ENCODE peak calls at places on chromosomes 13 and 19, in four cellular contexts. S, L, G and Z are unnamed samples.

GRCh38 chr13:30730526-30730925 is 4.8 kb upstream of the ALOX5AP start:
- DNase-seq in S (no peak), L (no peak), G (no peak), Z (no peak)

GRCh38 chr19:50896591-50897190 is 14.5 kb downstream of the KLK4 start:
- DNase-seq in S (peak; percentile 95), G (peak; percentile 33), L (peak; percentile 57), Z (peak; percentile 100)

GRCh38 chr13:60654405-60654804 is 257.4 kb downstream of the TDRD3 start:
- DNase-seq in L (no peak), G (no peak), S (peak; percentile 35), Z (no peak)

GRCh38 chr13:73449258-73449657 is 390.5 kb downstream of the KLF5 start:
- DNase-seq in S (peak; percentile 49), L (no peak), G (no peak), Z (no peak)

GRCh38 chr13:102868366-102868936 is 22.6 kb downstream of the ERCC5 start:
- DNase-seq in L (no peak), G (no peak), S (peak; percentile 9), Z (no peak)

GRCh38 chr13:109669234-109669612 is 117.2 kb downstream of the IRS2 start:
- DNase-seq in G (no peak), S (no peak), L (no peak), Z (no peak)

GRCh38 chr13:41458939-41459753 is 1.8 kb downstream of the RGCC start:
- DNase-seq in G (peak; percentile 76), L (peak; percentile 66), S (peak; percentile 62), Z (no peak)

GRCh38 chr13:30744056-30744684 is 8.8 kb downstream of the ALOX5AP start:
- DNase-seq in S (no peak), G (peak; percentile 95), L (peak; percentile 89), Z (peak; percentile 95)

GRCh38 chr13:113748101-113748861 is 10.7 kb upstream of the TMEM255B start:
- DNase-seq in S (no peak), L (no peak), G (no peak), Z (no peak)

GRCh38 chr13:80499536-80500280 is 158.8 kb upstream of the SPRY2 start:
- DNase-seq in G (no peak), L (no peak), S (no peak), Z (no peak)

GRCh38 chr19:16952046-16952445 is 63.2 kb downstream of the F2RL3 start:
- DNase-seq in G (no peak), L (no peak), S (no peak), Z (no peak)

GRCh38 chr13:52599853-52600603 is 42.2 kb upstream of the HNRNPA1L2 start:
- DNase-seq in S (no peak), G (no peak), L (no peak), Z (no peak)

GRCh38 chr19:31350033-31350692 is 927 bp upstream of the TSHZ3 start:
- DNase-seq in S (no peak), G (no peak), L (no peak), Z (no peak)

GRCh38 chr13:96540656-96541055 is 450.7 kb downstream of the HS6ST3 start:
- DNase-seq in G (no peak), S (no peak), L (no peak), Z (no peak)

GRCh38 chr13:60448907-60449510 is 52.0 kb downstream of the TDRD3 start:
- DNase-seq in L (no peak), S (peak; percentile 23), G (peak; percentile 39), Z (no peak)

GRCh38 chr19:55552620-55553019 is 7.3 kb upstream of the SBK3 start:
- DNase-seq in S (peak; percentile 39), L (no peak), G (no peak), Z (no peak)

GRCh38 chr13:72151241-72151640 is 284.2 kb upstream of the DACH1 start:
- DNase-seq in L (no peak), G (no peak), S (peak; percentile 96), Z (no peak)

GRCh38 chr13:72463561-72463960 is 263.9 kb downstream of the MZT1 start:
- DNase-seq in S (no peak), L (no peak), G (no peak), Z (no peak)

GRCh38 chr19:2824129-2824528 is 4.5 kb downstream of the ZNF554 start:
- DNase-seq in G (no peak), S (no peak), L (no peak), Z (no peak)

GRCh38 chr19:18408053-18408476 is 10.6 kb upstream of the LRRC25 start:
- DNase-seq in L (no peak), G (peak; percentile 51), S (no peak), Z (peak; percentile 87)

GRCh38 chr19:52170304-52170703 is 1.1 kb downstream of the ZNF836 start:
- DNase-seq in L (no peak), S (no peak), G (no peak), Z (no peak)

GRCh38 chr13:60090579-60090978 is 73.1 kb downstream of the DIAPH3 start:
- DNase-seq in G (no peak), L (no peak), S (no peak), Z (no peak)

GRCh38 chr13:40982772-40983171 is 36.3 kb downstream of the ELF1 start:
- DNase-seq in S (peak; percentile 39), G (peak; percentile 82), L (no peak), Z (peak; percentile 84)

GRCh38 chr19:16853066-16853465 is 23.9 kb downstream of the SIN3B start:
- DNase-seq in G (no peak), S (no peak), L (no peak), Z (no peak)

GRCh38 chr13:39350461-39350881 is 252.5 kb downstream of the LHFPL6 start:
- DNase-seq in L (no peak), S (no peak), G (no peak), Z (no peak)

GRCh38 chr19:51342631-51343569 is 961 bp upstream of the VSIG10L start:
- DNase-seq in G (no peak), L (no peak), S (no peak), Z (no peak)

GRCh38 chr13:98509271-98510155 is 67.4 kb downstream of the STK24 start:
- DNase-seq in G (no peak), S (peak; percentile 82), L (no peak), Z (peak; percentile 79)

GRCh38 chr13:92716749-92717148 is 509.9 kb upstream of the GPC6 start:
- DNase-seq in S (peak; percentile 13), L (no peak), G (no peak), Z (no peak)

GRCh38 chr13:20901668-20902437 is 693 bp downstream of the XPO4 start:
- DNase-seq in G (peak; percentile 42), S (peak; percentile 34), L (peak; percentile 64), Z (no peak)

GRCh38 chr13:91894311-91894710 is 495.9 kb downstream of the GPC5 start:
- DNase-seq in S (no peak), L (no peak), G (no peak), Z (no peak)